ENCODE peak calls at places on chromosomes 2 and 18, in six cellular contexts. H is lung, B is Panc1, X is left lung, E is A549, Y is esophagus squamous epithelium. C is an unnamed sample.

GRCh38 chr2:183034806-183035205 is 3.5 kb downstream of the NCKAP1 start:
- DNase-seq in H (no peak), B (no peak), X (no peak), E (no peak), Y (no peak), C (peak)

GRCh38 chr2:238920053-238920452 is 72.2 kb downstream of the TWIST2 start:
- DNase-seq in H (no peak), B (no peak), X (no peak), E (no peak), Y (no peak), C (no peak)

GRCh38 chr2:131105156-131105949 is at the start of gene PLEKHB2:
- DNase-seq in H (peak), B (no peak), X (peak), E (peak), Y (peak), C (peak)

GRCh38 chr2:217150236-217150635 is 290.4 kb upstream of the TNP1 start:
- DNase-seq in H (no peak), B (no peak), X (no peak), E (no peak), Y (no peak), C (no peak)

GRCh38 chr2:15480552-15480951 is 80.6 kb downstream of the NBAS start:
- DNase-seq in H (no peak), B (no peak), X (no peak), E (no peak), Y (no peak), C (no peak)

GRCh38 chr2:43905388-43905803 is 66.6 kb downstream of the ABCG8 start:
- DNase-seq in H (no peak), B (no peak), X (no peak), E (no peak), Y (no peak), C (peak)

GRCh38 chr2:20516646-20517341 is 69.9 kb downstream of the RHOB start:
- DNase-seq in H (peak), B (no peak), X (peak), E (no peak), Y (no peak), C (no peak)

GRCh38 chr2:63545023-63545422 is 43.3 kb downstream of the WDPCP start:
- DNase-seq in H (no peak), B (no peak), X (no peak), E (no peak), Y (no peak), C (no peak)

GRCh38 chr2:80393996-80394395 is 89.4 kb upstream of the LRRTM1 start:
- DNase-seq in H (no peak), B (no peak), X (no peak), E (no peak), Y (no peak), C (no peak)

GRCh38 chr2:230690439-230690838 is 22.2 kb upstream of the CAB39 start:
- DNase-seq in H (peak), B (no peak), X (peak), E (no peak), Y (no peak), C (no peak)

GRCh38 chr2:28128281-28128950 is 237.9 kb downstream of the BABAM2 start:
- DNase-seq in H (no peak), B (peak), X (no peak), E (no peak), Y (no peak), C (no peak)

GRCh38 chr2:62801110-62801509 is 95.6 kb downstream of the EHBP1 start:
- DNase-seq in H (no peak), B (no peak), X (no peak), E (no peak), Y (no peak), C (no peak)

GRCh38 chr18:2970762-2971659 is 41.9 kb downstream of the LPIN2 start:
- DNase-seq in H (no peak), B (no peak), X (peak), E (no peak), Y (no peak), C (no peak)

GRCh38 chr2:20629581-20630291 is 21.2 kb downstream of the HS1BP3 start:
- DNase-seq in H (no peak), B (no peak), X (no peak), E (no peak), Y (no peak), C (no peak)

GRCh38 chr2:44155577-44156446 is 12.9 kb upstream of the PPM1B start:
- DNase-seq in H (no peak), B (no peak), X (no peak), E (no peak), Y (no peak), C (no peak)

GRCh38 chr2:144659731-144660275 is 139.9 kb upstream of the ZEB2 start:
- DNase-seq in H (no peak), B (no peak), X (peak), E (peak), Y (no peak), C (peak)

GRCh38 chr2:189096769-189097447 is 82.7 kb downstream of the COL5A2 start:
- DNase-seq in H (no peak), B (peak), X (no peak), E (peak), Y (no peak), C (peak)

GRCh38 chr2:141534671-141535359 is 596.0 kb downstream of the LRP1B start:
- DNase-seq in H (no peak), B (no peak), X (no peak), E (no peak), Y (no peak), C (no peak)

GRCh38 chr2:232435805-232436204 is 20.1 kb upstream of the ALPI start:
- DNase-seq in H (no peak), B (no peak), X (no peak), E (no peak), Y (no peak), C (no peak)

GRCh38 chr2:176488446-176488845 is 219.2 kb downstream of the MTX2 start:
- DNase-seq in H (no peak), B (no peak), X (no peak), E (no peak), Y (no peak), C (no peak)

GRCh38 chr2:96245609-96246390 is 20.0 kb downstream of the TMEM127 start:
- DNase-seq in H (no peak), B (no peak), X (peak), E (no peak), Y (no peak), C (peak)

GRCh38 chr2:37324536-37324785 is 172 bp downstream of the PRKD3 start:
- DNase-seq in H (peak), B (no peak), X (peak), E (no peak), Y (peak), C (peak)

GRCh38 chr2:235171511-235172130 is 219.8 kb downstream of the SH3BP4 start:
- DNase-seq in H (no peak), B (no peak), X (no peak), E (peak), Y (no peak), C (peak)

GRCh38 chr2:181072486-181072885 is 92.1 kb downstream of the UBE2E3 start:
- DNase-seq in H (no peak), B (no peak), X (no peak), E (no peak), Y (no peak), C (peak)

GRCh38 chr2:142222715-142223114 is 91.9 kb upstream of the LRP1B start:
- DNase-seq in H (no peak), B (no peak), X (no peak), E (no peak), Y (no peak), C (no peak)

GRCh38 chr2:128322651-128323491 is 4.2 kb upstream of the HS6ST1 start:
- DNase-seq in H (peak), B (no peak), X (peak), E (no peak), Y (no peak), C (no peak)

GRCh38 chr2:241858206-241859016 is at the start of gene PDCD1:
- DNase-seq in H (no peak), B (no peak), X (no peak), E (no peak), Y (no peak), C (no peak)

GRCh38 chr2:101574622-101575021 is 99.7 kb upstream of the RFX8 start:
- DNase-seq in H (no peak), B (no peak), X (no peak), E (no peak), Y (no peak), C (no peak)

GRCh38 chr2:106075038-106075437 is 119.1 kb downstream of the UXS1 start:
- DNase-seq in H (no peak), B (no peak), X (no peak), E (no peak), Y (no peak), C (no peak)

GRCh38 chr2:159798376-159798724 is 342 bp upstream of the CD302 start:
- DNase-seq in H (no peak), B (no peak), X (no peak), E (no peak), Y (no peak), C (no peak)

GRCh38 chr2:50449306-50449705 is 582.6 kb downstream of the NRXN1 start:
- DNase-seq in H (no peak), B (no peak), X (no peak), E (no peak), Y (no peak), C (no peak)

GRCh38 chr2:209308415-209308814 is 115.4 kb upstream of the MAP2 start:
- DNase-seq in H (no peak), B (no peak), X (no peak), E (no peak), Y (no peak), C (no peak)

GRCh38 chr2:132941296-132942020 is 271.5 kb upstream of the LYPD1 start:
- DNase-seq in H (no peak), B (no peak), X (no peak), E (no peak), Y (no peak), C (no peak)

GRCh38 chr2:65639156-65639876 is 206.9 kb upstream of the SPRED2 start:
- DNase-seq in H (no peak), B (no peak), X (no peak), E (no peak), Y (no peak), C (peak)

GRCh38 chr2:65636024-65636423 is 203.6 kb upstream of the SPRED2 start:
- DNase-seq in H (no peak), B (no peak), X (no peak), E (no peak), Y (no peak), C (no peak)

GRCh38 chr2:65637061-65637460 is 204.7 kb upstream of the SPRED2 start:
- DNase-seq in H (no peak), B (no peak), X (no peak), E (no peak), Y (no peak), C (no peak)

GRCh38 chr2:65640793-65641103 is 208.3 kb upstream of the SPRED2 start:
- DNase-seq in H (no peak), B (no peak), X (no peak), E (no peak), Y (no peak), C (no peak)

GRCh38 chr2:65638438-65638837 is 206.0 kb upstream of the SPRED2 start:
- DNase-seq in H (no peak), B (no peak), X (no peak), E (no peak), Y (no peak), C (no peak)
- TF ChIP-seq CTCF in H (no peak), B (peak), X (no peak), E (peak), Y (no peak), C (peak)

GRCh38 chr2:239937866-239938640 is 87.1 kb downstream of the NDUFA10 start:
- DNase-seq in H (no peak), B (no peak), X (peak), E (no peak), Y (no peak), C (no peak)
- H3K4me3 ChIP-seq in H (no peak), B (no peak), X (no peak), E (no peak), Y (no peak), C (no peak)

GRCh38 chr18:6728318-6728717 is 1.2 kb upstream of the ARHGAP28 start:
- DNase-seq in H (no peak), B (no peak), X (no peak), E (no peak), Y (no peak), C (no peak)

GRCh38 chr18:6731197-6731596 is 1.7 kb downstream of the ARHGAP28 start:
- DNase-seq in H (no peak), B (no peak), X (no peak), E (no peak), Y (no peak), C (peak)

GRCh38 chr18:6732952-6733351 is 3.4 kb downstream of the ARHGAP28 start:
- DNase-seq in H (no peak), B (no peak), X (no peak), E (no peak), Y (no peak), C (no peak)

GRCh38 chr18:6728809-6729246 is 688 bp upstream of the ARHGAP28 start:
- DNase-seq in H (no peak), B (no peak), X (no peak), E (no peak), Y (no peak), C (no peak)

DNA sequence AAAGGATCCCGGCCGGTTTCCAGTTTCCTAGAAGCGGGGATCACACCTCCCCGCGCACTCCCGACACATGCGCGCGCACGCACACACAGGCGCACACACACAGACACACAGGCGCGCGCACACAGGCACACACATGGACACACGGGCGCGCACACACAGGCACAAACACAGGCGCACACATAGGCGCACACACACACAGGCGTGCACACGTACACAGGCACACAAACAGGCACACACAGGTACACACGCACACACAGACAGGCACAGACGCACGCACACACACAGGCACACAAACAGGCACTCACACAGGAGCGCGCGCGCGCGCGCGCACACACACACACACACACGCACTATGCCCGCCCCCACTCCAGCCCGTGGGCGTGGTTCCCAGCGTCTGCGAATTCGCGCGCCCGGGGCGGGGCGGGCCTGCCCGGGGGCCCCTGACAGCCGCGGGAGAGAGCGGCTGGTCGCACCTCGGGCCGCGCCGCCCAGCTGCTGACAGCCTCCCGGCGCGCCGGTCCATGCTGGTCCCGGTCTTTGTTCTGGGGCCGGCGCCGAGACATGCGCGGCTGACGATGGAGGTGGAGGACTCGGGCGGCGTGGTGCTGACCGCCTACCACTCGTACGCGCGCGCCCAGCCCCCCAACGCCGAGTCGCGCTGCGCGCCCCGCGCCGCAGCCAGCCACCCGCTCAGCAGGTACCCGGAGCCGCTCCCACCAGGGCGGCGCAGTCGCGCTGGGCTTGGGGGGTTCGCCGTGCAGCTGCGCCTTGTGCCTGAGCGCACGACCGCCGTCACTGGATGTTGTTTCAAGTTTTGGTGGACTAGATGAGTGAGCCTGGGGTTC is at the start of gene ARHGAP28:
- DNase-seq in H (peak), B (no peak), X (peak), E (peak), Y (peak), C (peak)
- TF ChIP-seq CTCF in H (no peak), B (peak), X (peak), E (no peak), Y (peak), C (peak)

DNA sequence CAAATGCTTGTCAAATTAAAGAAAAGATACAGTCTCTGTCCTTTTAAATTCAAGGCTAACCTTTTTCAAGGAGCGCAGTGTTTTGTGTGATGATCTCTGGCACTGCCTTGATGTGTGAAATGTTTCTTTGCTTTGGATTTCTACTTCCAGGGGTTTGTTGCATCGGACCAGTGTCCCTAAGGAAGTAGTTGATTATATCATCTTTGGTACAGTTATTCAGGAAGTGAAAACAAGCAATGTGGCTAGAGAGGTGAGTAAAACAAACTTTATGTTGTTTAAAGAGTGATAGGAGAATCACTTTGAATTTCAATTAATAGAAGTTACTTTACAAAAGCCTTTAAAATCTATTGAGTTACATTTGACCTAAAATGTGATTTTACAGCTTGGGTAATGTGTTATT is 28.8 kb downstream of the HADHB start:
- DNase-seq in H (no peak), B (no peak), X (no peak), E (no peak), Y (no peak), C (no peak)
- H3K4me3 ChIP-seq in H (no peak), B (no peak), X (no peak), E (no peak), Y (no peak), C (no peak)

GRCh38 chr18:76750886-76751537 is 71.3 kb upstream of the ZNF236 start:
- DNase-seq in H (no peak), B (no peak), X (no peak), E (no peak), Y (no peak), C (no peak)
- TF ChIP-seq CTCF in H (no peak), B (no peak), X (no peak), E (no peak), Y (no peak), C (no peak)

GRCh38 chr2:169137924-169138323 is 68.6 kb downstream of the DHRS9 start:
- DNase-seq in H (no peak), B (no peak), X (no peak), E (no peak), Y (no peak), C (no peak)
- H3K4me3 ChIP-seq in H (no peak), B (no peak), X (no peak), E (no peak), Y (no peak), C (no peak)

GRCh38 chr2:53654364-53654763 is 113.2 kb upstream of the CHAC2 start:
- DNase-seq in H (no peak), B (no peak), X (no peak), E (no peak), Y (no peak), C (no peak)
- TF ChIP-seq CTCF in H (no peak), B (no peak), X (no peak), E (no peak), Y (no peak), C (no peak)

GRCh38 chr2:174341995-174342571 is 7.3 kb downstream of the SP9 start:
- DNase-seq in H (no peak), B (no peak), X (no peak), E (no peak), Y (no peak), C (no peak)
- H3K4me3 ChIP-seq in H (no peak), B (peak), X (no peak), E (no peak), Y (peak), C (no peak)

GRCh38 chr18:70450658-70451253 is 161.9 kb downstream of the SOCS6 start:
- DNase-seq in H (no peak), B (no peak), X (no peak), E (peak), Y (no peak), C (no peak)
- TF ChIP-seq CTCF in H (no peak), B (peak), X (peak), E (peak), Y (peak), C (peak)